ENCODE peak calls at places on chromosomes 13 and 19, in five cellular contexts. V is tibial artery, I is colonic mucosa, F is foreskin fibroblast, A is AG10803. Y is an unnamed sample.

GRCh38 chr13:77138813-77139212 is 111.9 kb upstream of the FBXL3 start:
- DNase-seq in V (no peak), I (no peak), F (no peak), A (no peak), Y (no peak)

GRCh38 chr13:22235285-22235949 is 564.5 kb downstream of the FGF9 start:
- DNase-seq in V (no peak), I (no peak), F (no peak), A (no peak), Y (no peak)

GRCh38 chr19:15112385-15112784 is 5.2 kb downstream of the SYDE1 start:
- DNase-seq in V (no peak), I (no peak), F (peak; percentile 25), A (peak; percentile 11), Y (no peak)

GRCh38 chr19:11198769-11199469 is 1.6 kb upstream of the KANK2 start:
- DNase-seq in V (no peak), I (no peak), F (peak; percentile 29), A (no peak), Y (no peak)

GRCh38 chr13:52371736-52372247 is 34.2 kb downstream of the THSD1 start:
- DNase-seq in V (no peak), I (no peak), F (peak; percentile 72), A (peak; percentile 48), Y (no peak)

GRCh38 chr13:36736119-36736726 is 62.4 kb downstream of the SERTM1 start:
- DNase-seq in V (no peak), I (peak; percentile 31), F (peak; percentile 78), A (peak; percentile 67), Y (peak; percentile 32)

GRCh38 chr19:55467236-55468053 is 2.9 kb upstream of the C19orf85 start:
- DNase-seq in V (peak; percentile 81), I (peak; percentile 62), F (peak; percentile 91), A (peak; percentile 86), Y (peak; percentile 77)

GRCh38 chr19:2394669-2395292 is 32.6 kb downstream of the TIMM13 start:
- DNase-seq in V (no peak), I (peak; percentile 73), F (no peak), A (no peak), Y (no peak)

GRCh38 chr19:961866-962620 is 22.1 kb upstream of the WDR18 start:
- DNase-seq in V (no peak), I (peak; percentile 80), F (peak; percentile 78), A (peak; percentile 28), Y (no peak)

GRCh38 chr19:55678121-55678671 is 3.2 kb downstream of the EPN1 start:
- DNase-seq in V (no peak), I (no peak), F (no peak), A (no peak), Y (no peak)

GRCh38 chr19:12867120-12868099 is 13.8 kb downstream of the DNASE2 start:
- DNase-seq in V (no peak), I (peak; percentile 71), F (peak; percentile 76), A (no peak), Y (no peak)

GRCh38 chr19:31831421-31831820 is 482.2 kb upstream of the TSHZ3 start:
- DNase-seq in V (no peak), I (no peak), F (no peak), A (no peak), Y (no peak)

GRCh38 chr19:51807111-51807701 is 12.2 kb downstream of the FPR3 start:
- DNase-seq in V (no peak), I (no peak), F (no peak), A (peak; percentile 33), Y (no peak)

GRCh38 chr13:23020246-23020843 is 160.4 kb upstream of the SGCG start:
- DNase-seq in V (no peak), I (peak; percentile 35), F (peak; percentile 68), A (peak; percentile 55), Y (peak; percentile 10)

GRCh38 chr19:39196320-39196719 is 444 bp upstream of the NCCRP1 start:
- DNase-seq in V (no peak), I (no peak), F (no peak), A (no peak), Y (no peak)

GRCh38 chr13:28306325-28306724 is 168.0 kb downstream of the PAN3 start:
- DNase-seq in V (no peak), I (no peak), F (no peak), A (no peak), Y (no peak)

GRCh38 chr19:18518639-18519038 is 3.2 kb downstream of the ELL start:
- DNase-seq in V (no peak), I (no peak), F (no peak), A (no peak), Y (no peak)

GRCh38 chr19:50252111-50252886 is 48.9 kb downstream of the MYH14 start:
- DNase-seq in V (no peak), I (peak; percentile 35), F (peak; percentile 6), A (no peak), Y (no peak)

GRCh38 chr19:16168465-16169081 is 4.8 kb downstream of the CIB3 start:
- DNase-seq in V (no peak), I (no peak), F (peak; percentile 45), A (no peak), Y (no peak)

GRCh38 chr13:31433201-31433600 is 233.4 kb downstream of the B3GLCT start:
- DNase-seq in V (no peak), I (no peak), F (peak; percentile 61), A (peak; percentile 61), Y (peak; percentile 29)

GRCh38 chr19:15439078-15439799 is 10.5 kb downstream of the WIZ start:
- DNase-seq in V (no peak), I (no peak), F (no peak), A (no peak), Y (no peak)

GRCh38 chr13:113948034-113948742 is 25.7 kb downstream of the C13orf46 start:
- DNase-seq in V (no peak), I (no peak), F (peak; percentile 32), A (no peak), Y (no peak)

GRCh38 chr13:30807392-30807791 is 72.0 kb downstream of the ALOX5AP start:
- DNase-seq in V (no peak), I (no peak), F (no peak), A (no peak), Y (no peak)

GRCh38 chr19:46927893-46928292 is 67.1 kb downstream of the ARHGAP35 start:
- DNase-seq in V (no peak), I (no peak), F (no peak), A (no peak), Y (no peak)

GRCh38 chr13:24040835-24041234 is 119.7 kb upstream of the SPATA13 start:
- DNase-seq in V (no peak), I (no peak), F (no peak), A (no peak), Y (no peak)

GRCh38 chr13:50678464-50679162 is 164.9 kb downstream of the DLEU7 start:
- DNase-seq in V (no peak), I (no peak), F (peak; percentile 91), A (peak; percentile 97), Y (peak; percentile 35)

GRCh38 chr19:4606921-4607678 is 32.2 kb upstream of the TNFAIP8L1 start:
- DNase-seq in V (no peak), I (no peak), F (peak; percentile 28), A (no peak), Y (no peak)

GRCh38 chr13:27375686-27376326 is 48.6 kb upstream of the GTF3A start:
- DNase-seq in V (peak; percentile 69), I (peak; percentile 84), F (peak; percentile 80), A (peak; percentile 74), Y (no peak)

GRCh38 chr19:2475018-2475701 is 767 bp upstream of the GADD45B start:
- DNase-seq in V (peak; percentile 87), I (peak; percentile 71), F (peak; percentile 80), A (peak; percentile 58), Y (no peak)

GRCh38 chr13:100542546-100543156 is 45.9 kb downstream of the GGACT start:
- DNase-seq in V (no peak), I (no peak), F (peak; percentile 68), A (peak; percentile 61), Y (peak; percentile 14)

GRCh38 chr13:111630411-111630810 is 310.0 kb downstream of the TEX29 start:
- DNase-seq in V (no peak), I (no peak), F (no peak), A (no peak), Y (no peak)
- TF ChIP-seq CTCF in V (no peak), I (no peak), F (no peak), A (no peak), Y (no peak)

GRCh38 chr19:49214701-49215100 is 57.1 kb downstream of the TRPM4 start:
- DNase-seq in V (no peak), I (no peak), F (no peak), A (no peak), Y (no peak)

GRCh38 chr19:49210901-49211451 is 53.4 kb downstream of the TRPM4 start:
- DNase-seq in V (no peak), I (no peak), F (no peak), A (no peak), Y (no peak)

GRCh38 chr19:49213791-49214190 is 56.2 kb downstream of the TRPM4 start:
- DNase-seq in V (no peak), I (no peak), F (no peak), A (no peak), Y (no peak)

GRCh38 chr19:49212302-49212701 is 54.7 kb downstream of the TRPM4 start:
- DNase-seq in V (no peak), I (no peak), F (peak; percentile 51), A (peak; percentile 16), Y (no peak)

DNA sequence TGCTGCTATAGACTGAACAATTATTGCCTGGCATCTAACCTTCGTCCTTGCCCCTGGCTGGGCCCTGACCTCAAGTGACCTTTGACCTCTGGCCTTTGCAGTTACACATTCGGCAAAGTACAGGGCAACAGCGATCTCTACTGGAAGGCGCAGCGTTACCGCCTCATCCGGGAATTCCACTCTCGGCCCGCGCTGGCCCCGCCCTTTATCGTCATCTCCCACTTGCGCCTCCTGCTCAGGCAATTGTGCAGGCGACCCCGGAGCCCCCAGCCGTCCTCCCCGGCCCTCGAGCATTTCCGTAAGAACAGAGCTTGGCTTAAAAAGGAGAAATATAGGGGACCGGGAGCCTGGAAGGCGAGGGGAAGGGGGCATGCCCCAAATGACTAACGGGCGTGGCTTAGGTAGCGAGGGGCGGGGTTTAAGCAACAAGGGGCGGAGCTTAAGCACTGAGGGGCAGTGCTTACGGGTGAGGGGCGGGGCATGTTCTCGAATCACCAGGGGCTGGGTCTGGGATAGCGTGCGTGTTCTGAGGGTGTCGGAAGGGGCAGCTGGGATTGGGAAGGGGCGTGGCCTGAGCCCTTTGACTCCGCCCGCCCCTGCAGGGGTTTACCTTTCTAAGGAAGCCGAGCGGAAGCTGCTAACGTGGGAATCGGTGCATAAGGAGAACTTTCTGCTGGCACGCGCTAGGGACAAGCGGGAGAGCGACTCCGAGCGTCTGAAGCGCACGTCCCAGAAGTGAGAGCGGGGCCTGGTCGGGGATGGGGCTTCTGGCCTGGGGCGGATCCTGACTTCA is 52.7 kb downstream of the TRPM4 start:
- DNase-seq in V (no peak), I (peak; percentile 35), F (peak; percentile 28), A (no peak), Y (no peak)
- TF ChIP-seq CTCF in V (no peak), I (no peak), F (no peak), A (no peak), Y (no peak)

GRCh38 chr13:108349269-108349668 is 79.8 kb downstream of the TNFSF13B start:
- DNase-seq in V (no peak), I (no peak), F (no peak), A (no peak), Y (no peak)

GRCh38 chr13:108346376-108346775 is 76.9 kb downstream of the TNFSF13B start:
- DNase-seq in V (no peak), I (no peak), F (no peak), A (no peak), Y (no peak)

GRCh38 chr13:108342369-108343289 is 73.1 kb downstream of the TNFSF13B start:
- DNase-seq in V (no peak), I (no peak), F (peak; percentile 34), A (peak; percentile 29), Y (no peak)

GRCh38 chr13:108345016-108345415 is 75.5 kb downstream of the TNFSF13B start:
- DNase-seq in V (no peak), I (no peak), F (no peak), A (no peak), Y (no peak)
- TF ChIP-seq CTCF in V (no peak), I (no peak), F (no peak), A (no peak), Y (no peak)

GRCh38 chr13:54614729-54615128 is 1586.1 kb downstream of the OLFM4 start:
- DNase-seq in V (no peak), I (no peak), F (no peak), A (no peak), Y (no peak)
- TF ChIP-seq CTCF in V (no peak), I (no peak), F (no peak), A (no peak), Y (no peak)

Y was measured in AG09319.